ENCODE peak calls at places on chromosome 13, in five cellular contexts. R is choroid plexus epithelial cell, O is NAMALWA, Q is amygdala, W is GM23338. X is an unnamed sample.
A peak's percentile ranks its signal among the peaks of the same experiment; 100 is the strongest.

GRCh38 chr13:102405499-102406079 is 3.7 kb upstream of the FGF14 start:
- DNase-seq in R (peak; percentile 49), Q (no peak), O (peak; percentile 46), W (peak; percentile 70), X (peak; percentile 14)

GRCh38 chr13:25153736-25154135 is 18.4 kb downstream of the AMER2 start:
- DNase-seq in W (peak; percentile 59), Q (no peak), O (no peak), R (no peak), X (no peak)

GRCh38 chr13:113951246-113951999 is 22.5 kb downstream of the C13orf46 start:
- DNase-seq in R (peak; percentile 83), W (peak; percentile 79), Q (peak; percentile 35), O (peak; percentile 73), X (peak; percentile 83)

GRCh38 chr13:51907040-51907732 is 45.4 kb downstream of the CCDC70 start:
- DNase-seq in R (no peak), O (no peak), W (no peak), Q (no peak), X (no peak)

GRCh38 chr13:98305670-98306069 is 128.6 kb upstream of the RNF113B start:
- DNase-seq in O (no peak), Q (no peak), R (no peak), W (no peak), X (no peak)

GRCh38 chr13:113972451-113973217 is 1.2 kb downstream of the C13orf46 start:
- DNase-seq in R (no peak), W (no peak), O (no peak), Q (no peak), X (no peak)

GRCh38 chr13:98453254-98453843 is 123.6 kb downstream of the STK24 start:
- DNase-seq in R (no peak), W (no peak), Q (no peak), O (no peak), X (peak; percentile 62)

GRCh38 chr13:59274958-59275727 is 888.6 kb downstream of the DIAPH3 start:
- DNase-seq in W (no peak), O (no peak), Q (no peak), R (no peak), X (no peak)

GRCh38 chr13:44768775-44769578 is 192.8 kb upstream of the TSC22D1 start:
- DNase-seq in O (no peak), Q (no peak), R (no peak), W (no peak), X (no peak)

GRCh38 chr13:61765181-61765742 is 349.6 kb upstream of the PCDH20 start:
- DNase-seq in O (no peak), Q (no peak), W (no peak), R (no peak), X (no peak)

GRCh38 chr13:30108913-30109237 is 198.5 kb downstream of the KATNAL1 start:
- DNase-seq in W (no peak), Q (no peak), R (no peak), O (no peak), X (no peak)

GRCh38 chr13:59374720-59375119 is 789.0 kb downstream of the DIAPH3 start:
- DNase-seq in R (no peak), W (no peak), O (no peak), Q (no peak), X (no peak)

GRCh38 chr13:75798353-75799245 is 162.5 kb downstream of the LMO7 start:
- DNase-seq in Q (no peak), R (peak; percentile 35), W (no peak), O (no peak), X (peak; percentile 60)

GRCh38 chr13:48446454-48446853 is 33.5 kb upstream of the LPAR6 start:
- DNase-seq in O (no peak), W (no peak), Q (no peak), R (peak; percentile 75), X (peak; percentile 84)

GRCh38 chr13:57418067-57418677 is 213.4 kb upstream of the PCDH17 start:
- DNase-seq in O (peak; percentile 1), Q (no peak), R (no peak), W (no peak), X (no peak)

GRCh38 chr13:40452741-40453665 is 213.4 kb downstream of the FOXO1 start:
- DNase-seq in Q (no peak), R (peak; percentile 47), O (no peak), W (no peak), X (peak; percentile 79)

GRCh38 chr13:38752726-38753125 is 65.8 kb downstream of the FREM2 start:
- DNase-seq in R (no peak), Q (no peak), W (no peak), O (no peak), X (no peak)

GRCh38 chr13:40187836-40188591 is 478.4 kb downstream of the FOXO1 start:
- DNase-seq in Q (no peak), W (peak; percentile 23), O (no peak), R (peak; percentile 67), X (no peak)

GRCh38 chr13:100855151-100855550 is 180.6 kb upstream of the TMTC4 start:
- DNase-seq in W (no peak), Q (no peak), R (no peak), O (no peak), X (no peak)

X was measured in EH.